ENCODE peak calls at places on chromosomes 5 and 9, in ten cellular contexts. One of them, this sample, is unnamed.

GRCh38 chr5:52811067-52811749 is 23.5 kb downstream of the ITGA1 start:
- DNase-seq in BE2C: no peak
- DNase-seq in left ventricle myocardium inferior: no peak
- DNase-seq in CD8-positive, alpha-beta T cell: no peak
- DNase-seq in tibial artery: peak; percentile 73
- DNase-seq in body of pancreas: no peak
- DNase-seq in lower leg skin: no peak
- DNase-seq in cardiac fibroblast: peak; percentile 51
- DNase-seq in GM12865: no peak
- DNase-seq in fibroblast of lung: peak; percentile 45
- DNase-seq in this sample: peak; percentile 71

GRCh38 chr5:147397616-147398015 is 112.3 kb downstream of the DPYSL3 start:
- DNase-seq in BE2C: no peak
- DNase-seq in left ventricle myocardium inferior: no peak
- DNase-seq in CD8-positive, alpha-beta T cell: no peak
- DNase-seq in tibial artery: no peak
- DNase-seq in body of pancreas: no peak
- DNase-seq in lower leg skin: no peak
- DNase-seq in cardiac fibroblast: no peak
- DNase-seq in GM12865: no peak
- DNase-seq in fibroblast of lung: no peak
- DNase-seq in this sample: no peak

GRCh38 chr5:56494300-56494704 is 261.2 kb upstream of the ANKRD55 start:
- DNase-seq in BE2C: no peak
- DNase-seq in left ventricle myocardium inferior: no peak
- DNase-seq in CD8-positive, alpha-beta T cell: no peak
- DNase-seq in tibial artery: no peak
- DNase-seq in body of pancreas: no peak
- DNase-seq in lower leg skin: no peak
- DNase-seq in cardiac fibroblast: peak; percentile 60
- DNase-seq in GM12865: no peak
- DNase-seq in fibroblast of lung: no peak
- DNase-seq in this sample: peak; percentile 61

GRCh38 chr5:24110019-24110615 is 534.7 kb downstream of the CDH10 start:
- DNase-seq in BE2C: no peak
- DNase-seq in left ventricle myocardium inferior: no peak
- DNase-seq in CD8-positive, alpha-beta T cell: no peak
- DNase-seq in tibial artery: no peak
- DNase-seq in body of pancreas: no peak
- DNase-seq in lower leg skin: no peak
- DNase-seq in cardiac fibroblast: peak; percentile 8
- DNase-seq in GM12865: no peak
- DNase-seq in fibroblast of lung: peak; percentile 3
- DNase-seq in this sample: no peak

GRCh38 chr9:33162721-33163311 is 4.3 kb downstream of the B4GALT1 start:
- DNase-seq in BE2C: no peak
- DNase-seq in left ventricle myocardium inferior: peak; percentile 55
- DNase-seq in CD8-positive, alpha-beta T cell: no peak
- DNase-seq in tibial artery: peak; percentile 87
- DNase-seq in body of pancreas: peak; percentile 53
- DNase-seq in lower leg skin: peak; percentile 94
- DNase-seq in cardiac fibroblast: peak; percentile 93
- DNase-seq in GM12865: no peak
- DNase-seq in fibroblast of lung: peak; percentile 62
- DNase-seq in this sample: peak; percentile 92

GRCh38 chr9:95077053-95077765 is 240.3 kb downstream of the FANCC start:
- DNase-seq in BE2C: no peak
- DNase-seq in left ventricle myocardium inferior: no peak
- DNase-seq in CD8-positive, alpha-beta T cell: no peak
- DNase-seq in tibial artery: peak; percentile 74
- DNase-seq in body of pancreas: no peak
- DNase-seq in lower leg skin: no peak
- DNase-seq in cardiac fibroblast: no peak
- DNase-seq in GM12865: no peak
- DNase-seq in fibroblast of lung: no peak
- DNase-seq in this sample: no peak

GRCh38 chr5:147508711-147509040 is 1.2 kb downstream of the DPYSL3 start:
- DNase-seq in BE2C: no peak
- DNase-seq in left ventricle myocardium inferior: no peak
- DNase-seq in CD8-positive, alpha-beta T cell: no peak
- DNase-seq in tibial artery: no peak
- DNase-seq in body of pancreas: no peak
- DNase-seq in lower leg skin: no peak
- DNase-seq in cardiac fibroblast: no peak
- DNase-seq in GM12865: no peak
- DNase-seq in fibroblast of lung: no peak
- DNase-seq in this sample: peak; percentile 35

GRCh38 chr5:180613188-180613587 is 21.9 kb upstream of the SCGB3A1 start:
- DNase-seq in BE2C: no peak
- DNase-seq in left ventricle myocardium inferior: no peak
- DNase-seq in CD8-positive, alpha-beta T cell: no peak
- DNase-seq in tibial artery: no peak
- DNase-seq in body of pancreas: no peak
- DNase-seq in lower leg skin: no peak
- DNase-seq in cardiac fibroblast: no peak
- DNase-seq in GM12865: no peak
- DNase-seq in fibroblast of lung: no peak
- DNase-seq in this sample: no peak

GRCh38 chr9:4293293-4293931 is 6.5 kb downstream of the GLIS3 start:
- DNase-seq in BE2C: no peak
- DNase-seq in left ventricle myocardium inferior: no peak
- DNase-seq in CD8-positive, alpha-beta T cell: no peak
- DNase-seq in tibial artery: no peak
- DNase-seq in body of pancreas: no peak
- DNase-seq in lower leg skin: no peak
- DNase-seq in cardiac fibroblast: peak; percentile 90
- DNase-seq in GM12865: no peak
- DNase-seq in fibroblast of lung: peak; percentile 99
- DNase-seq in this sample: peak; percentile 96

GRCh38 chr9:4292781-4293180 is 7.1 kb downstream of the GLIS3 start:
- DNase-seq in BE2C: no peak
- DNase-seq in left ventricle myocardium inferior: no peak
- DNase-seq in CD8-positive, alpha-beta T cell: no peak
- DNase-seq in tibial artery: no peak
- DNase-seq in body of pancreas: no peak
- DNase-seq in lower leg skin: no peak
- DNase-seq in cardiac fibroblast: no peak
- DNase-seq in GM12865: no peak
- DNase-seq in fibroblast of lung: peak; percentile 81
- DNase-seq in this sample: no peak

GRCh38 chr9:4287886-4288588 is 11.8 kb downstream of the GLIS3 start:
- DNase-seq in BE2C: no peak
- DNase-seq in left ventricle myocardium inferior: no peak
- DNase-seq in CD8-positive, alpha-beta T cell: no peak
- DNase-seq in tibial artery: no peak
- DNase-seq in body of pancreas: no peak
- DNase-seq in lower leg skin: no peak
- DNase-seq in cardiac fibroblast: no peak
- DNase-seq in GM12865: no peak
- DNase-seq in fibroblast of lung: peak; percentile 14
- DNase-seq in this sample: no peak

GRCh38 chr9:4289411-4290380 is 10.2 kb downstream of the GLIS3 start:
- DNase-seq in BE2C: no peak
- DNase-seq in left ventricle myocardium inferior: no peak
- DNase-seq in CD8-positive, alpha-beta T cell: no peak
- DNase-seq in tibial artery: no peak
- DNase-seq in body of pancreas: no peak
- DNase-seq in lower leg skin: no peak
- DNase-seq in cardiac fibroblast: no peak
- DNase-seq in GM12865: no peak
- DNase-seq in fibroblast of lung: peak; percentile 58
- DNase-seq in this sample: no peak

GRCh38 chr9:4290427-4290837 is 9.4 kb downstream of the GLIS3 start:
- DNase-seq in BE2C: no peak
- DNase-seq in left ventricle myocardium inferior: no peak
- DNase-seq in CD8-positive, alpha-beta T cell: no peak
- DNase-seq in tibial artery: no peak
- DNase-seq in body of pancreas: no peak
- DNase-seq in lower leg skin: no peak
- DNase-seq in cardiac fibroblast: no peak
- DNase-seq in GM12865: no peak
- DNase-seq in fibroblast of lung: no peak
- DNase-seq in this sample: no peak
- H3K4me3 ChIP-seq in BE2C: no peak overlapping the region
- H3K4me3 ChIP-seq in left ventricle myocardium inferior: no peak overlapping the region
- H3K4me3 ChIP-seq in CD8-positive, alpha-beta T cell: no peak overlapping the region
- H3K4me3 ChIP-seq in tibial artery: no peak overlapping the region
- H3K4me3 ChIP-seq in body of pancreas: no peak overlapping the region
- H3K4me3 ChIP-seq in lower leg skin: no peak overlapping the region
- H3K4me3 ChIP-seq in cardiac fibroblast: no peak overlapping the region
- H3K4me3 ChIP-seq in GM12865: no peak overlapping the region
- H3K4me3 ChIP-seq in fibroblast of lung: no peak overlapping the region
- H3K4me3 ChIP-seq in this sample: no peak overlapping the region

GRCh38 chr9:136229096-136230065 is 16.2 kb downstream of the QSOX2 start:
- DNase-seq in BE2C: no peak
- DNase-seq in left ventricle myocardium inferior: no peak
- DNase-seq in CD8-positive, alpha-beta T cell: no peak
- DNase-seq in tibial artery: no peak
- DNase-seq in body of pancreas: no peak
- DNase-seq in lower leg skin: no peak
- DNase-seq in cardiac fibroblast: no peak
- DNase-seq in GM12865: no peak
- DNase-seq in fibroblast of lung: peak; percentile 50
- DNase-seq in this sample: no peak
- H3K4me3 ChIP-seq in BE2C: no peak overlapping the region
- H3K4me3 ChIP-seq in left ventricle myocardium inferior: no peak overlapping the region
- H3K4me3 ChIP-seq in CD8-positive, alpha-beta T cell: no peak overlapping the region
- H3K4me3 ChIP-seq in tibial artery: no peak overlapping the region
- H3K4me3 ChIP-seq in body of pancreas: no peak overlapping the region
- H3K4me3 ChIP-seq in lower leg skin: no peak overlapping the region
- H3K4me3 ChIP-seq in cardiac fibroblast: no peak overlapping the region
- H3K4me3 ChIP-seq in GM12865: no peak overlapping the region
- H3K4me3 ChIP-seq in fibroblast of lung: no peak overlapping the region
- H3K4me3 ChIP-seq in this sample: no peak overlapping the region

GRCh38 chr9:134325813-134326753 is at the start of gene RXRA:
- DNase-seq in BE2C: peak; percentile 88
- DNase-seq in left ventricle myocardium inferior: peak; percentile 89
- DNase-seq in CD8-positive, alpha-beta T cell: peak; percentile 62
- DNase-seq in tibial artery: peak; percentile 93
- DNase-seq in body of pancreas: peak; percentile 86
- DNase-seq in lower leg skin: peak; percentile 95
- DNase-seq in cardiac fibroblast: peak; percentile 94
- DNase-seq in GM12865: peak; percentile 45
- DNase-seq in fibroblast of lung: peak; percentile 88
- DNase-seq in this sample: peak; percentile 88

GRCh38 chr9:134323741-134324358 is 2.4 kb upstream of the RXRA start:
- DNase-seq in BE2C: no peak
- DNase-seq in left ventricle myocardium inferior: peak; percentile 31
- DNase-seq in CD8-positive, alpha-beta T cell: no peak
- DNase-seq in tibial artery: peak; percentile 95
- DNase-seq in body of pancreas: peak; percentile 51
- DNase-seq in lower leg skin: no peak
- DNase-seq in cardiac fibroblast: no peak
- DNase-seq in GM12865: no peak
- DNase-seq in fibroblast of lung: peak; percentile 75
- DNase-seq in this sample: peak; percentile 21

GRCh38 chr9:134322781-134323241 is 3.4 kb upstream of the RXRA start:
- DNase-seq in BE2C: no peak
- DNase-seq in left ventricle myocardium inferior: peak; percentile 6
- DNase-seq in CD8-positive, alpha-beta T cell: no peak
- DNase-seq in tibial artery: peak; percentile 61
- DNase-seq in body of pancreas: peak; percentile 9
- DNase-seq in lower leg skin: no peak
- DNase-seq in cardiac fibroblast: no peak
- DNase-seq in GM12865: no peak
- DNase-seq in fibroblast of lung: no peak
- DNase-seq in this sample: no peak

GRCh38 chr9:134325096-134325812 is 1.0 kb upstream of the RXRA start:
- DNase-seq in BE2C: no peak
- DNase-seq in left ventricle myocardium inferior: peak; percentile 61
- DNase-seq in CD8-positive, alpha-beta T cell: no peak
- DNase-seq in tibial artery: peak; percentile 85
- DNase-seq in body of pancreas: peak; percentile 62
- DNase-seq in lower leg skin: no peak
- DNase-seq in cardiac fibroblast: peak; percentile 56
- DNase-seq in GM12865: no peak
- DNase-seq in fibroblast of lung: peak; percentile 55
- DNase-seq in this sample: peak; percentile 58

DNA sequence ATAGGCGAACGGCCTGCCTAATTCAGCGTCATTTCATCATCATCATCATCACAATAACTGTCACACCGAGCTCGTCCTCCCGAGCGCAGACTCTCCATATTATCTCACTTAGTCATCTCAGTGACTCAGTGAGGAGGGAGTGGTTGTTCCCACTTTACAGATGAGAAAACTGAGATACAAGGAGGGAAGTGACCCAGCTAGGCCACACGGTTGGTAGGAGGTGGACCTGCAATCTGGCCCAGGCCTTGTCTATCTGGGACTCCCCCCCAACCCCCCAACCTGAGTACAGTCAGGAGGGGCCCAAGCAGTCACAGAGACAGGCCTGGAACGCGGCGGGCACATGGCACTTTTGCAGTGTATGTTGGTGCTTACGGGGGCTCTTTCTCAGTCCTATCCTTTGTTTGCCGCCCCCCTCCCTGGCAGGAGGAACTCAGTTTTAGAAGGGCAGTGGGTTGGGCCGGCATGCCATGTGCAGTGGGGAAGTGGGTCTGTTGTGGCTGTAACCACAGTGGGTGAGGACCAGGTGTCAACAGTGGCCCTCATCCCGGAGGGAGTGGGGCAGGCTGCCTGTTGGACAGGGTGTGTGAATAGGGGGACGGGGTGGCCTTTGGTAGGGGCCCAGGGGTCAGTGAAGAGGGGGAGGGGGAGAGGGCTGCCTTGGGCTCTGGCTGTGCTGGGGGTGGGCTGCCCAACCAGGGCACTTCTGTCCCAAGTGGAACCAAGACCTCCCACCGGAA is 1.7 kb upstream of the RXRA start:
- DNase-seq in BE2C: no peak
- DNase-seq in left ventricle myocardium inferior: peak; percentile 21
- DNase-seq in CD8-positive, alpha-beta T cell: no peak
- DNase-seq in tibial artery: peak; percentile 66
- DNase-seq in body of pancreas: no peak
- DNase-seq in lower leg skin: no peak
- DNase-seq in cardiac fibroblast: no peak
- DNase-seq in GM12865: no peak
- DNase-seq in fibroblast of lung: peak; percentile 54
- DNase-seq in this sample: peak; percentile 17
- H3K4me3 ChIP-seq in BE2C: no peak overlapping the region
- H3K4me3 ChIP-seq in left ventricle myocardium inferior: peak overlapping the region; percentile 74
- H3K4me3 ChIP-seq in CD8-positive, alpha-beta T cell: no peak overlapping the region
- H3K4me3 ChIP-seq in tibial artery: peak overlapping the region; percentile 77
- H3K4me3 ChIP-seq in body of pancreas: no peak overlapping the region
- H3K4me3 ChIP-seq in lower leg skin: no peak overlapping the region
- H3K4me3 ChIP-seq in cardiac fibroblast: peak overlapping the region; percentile 70
- H3K4me3 ChIP-seq in GM12865: no peak overlapping the region
- H3K4me3 ChIP-seq in fibroblast of lung: peak overlapping the region; percentile 80
- H3K4me3 ChIP-seq in this sample: peak overlapping the region; percentile 78

GRCh38 chr9:84146893-84147705 is 166.5 kb downstream of the RMI1 start:
- DNase-seq in BE2C: no peak
- DNase-seq in left ventricle myocardium inferior: no peak
- DNase-seq in CD8-positive, alpha-beta T cell: no peak
- DNase-seq in tibial artery: no peak
- DNase-seq in body of pancreas: no peak
- DNase-seq in lower leg skin: no peak
- DNase-seq in cardiac fibroblast: peak; percentile 28
- DNase-seq in GM12865: no peak
- DNase-seq in fibroblast of lung: no peak
- DNase-seq in this sample: peak; percentile 24

GRCh38 chr9:84154320-84154719 is 173.7 kb downstream of the RMI1 start:
- DNase-seq in BE2C: no peak
- DNase-seq in left ventricle myocardium inferior: no peak
- DNase-seq in CD8-positive, alpha-beta T cell: no peak
- DNase-seq in tibial artery: no peak
- DNase-seq in body of pancreas: no peak
- DNase-seq in lower leg skin: no peak
- DNase-seq in cardiac fibroblast: peak; percentile 64
- DNase-seq in GM12865: no peak
- DNase-seq in fibroblast of lung: peak; percentile 61
- DNase-seq in this sample: peak; percentile 21

GRCh38 chr9:84153885-84154284 is 173.3 kb downstream of the RMI1 start:
- DNase-seq in BE2C: no peak
- DNase-seq in left ventricle myocardium inferior: no peak
- DNase-seq in CD8-positive, alpha-beta T cell: no peak
- DNase-seq in tibial artery: no peak
- DNase-seq in body of pancreas: no peak
- DNase-seq in lower leg skin: no peak
- DNase-seq in cardiac fibroblast: peak; percentile 32
- DNase-seq in GM12865: no peak
- DNase-seq in fibroblast of lung: peak; percentile 84
- DNase-seq in this sample: peak; percentile 11

GRCh38 chr9:84152204-84152603 is 171.6 kb downstream of the RMI1 start:
- DNase-seq in BE2C: no peak
- DNase-seq in left ventricle myocardium inferior: no peak
- DNase-seq in CD8-positive, alpha-beta T cell: no peak
- DNase-seq in tibial artery: no peak
- DNase-seq in body of pancreas: no peak
- DNase-seq in lower leg skin: no peak
- DNase-seq in cardiac fibroblast: peak; percentile 49
- DNase-seq in GM12865: no peak
- DNase-seq in fibroblast of lung: no peak
- DNase-seq in this sample: no peak

DNA sequence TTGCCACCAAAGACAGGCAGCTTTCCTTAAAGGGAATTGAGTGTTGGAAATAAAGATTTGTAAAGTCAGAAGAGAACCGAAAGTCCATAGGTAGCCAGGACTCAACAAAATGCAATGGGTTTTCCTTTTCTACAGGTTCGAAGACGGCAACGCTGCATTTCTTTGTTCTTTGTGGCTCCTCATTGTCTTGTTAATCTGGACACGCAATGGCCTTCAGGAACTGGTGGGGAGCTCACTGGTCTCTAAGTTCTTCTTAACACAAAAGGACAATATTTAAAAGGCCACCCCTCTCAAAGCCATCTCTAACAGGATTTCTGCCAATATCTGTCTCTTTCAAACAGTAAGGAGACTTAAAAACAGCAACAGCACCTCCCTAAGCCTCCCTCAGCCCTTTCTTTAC is 170.6 kb downstream of the RMI1 start:
- DNase-seq in BE2C: no peak
- DNase-seq in left ventricle myocardium inferior: no peak
- DNase-seq in CD8-positive, alpha-beta T cell: no peak
- DNase-seq in tibial artery: no peak
- DNase-seq in body of pancreas: no peak
- DNase-seq in lower leg skin: no peak
- DNase-seq in cardiac fibroblast: no peak
- DNase-seq in GM12865: no peak
- DNase-seq in fibroblast of lung: no peak
- DNase-seq in this sample: no peak
- H3K4me3 ChIP-seq in BE2C: no peak overlapping the region
- H3K4me3 ChIP-seq in left ventricle myocardium inferior: no peak overlapping the region
- H3K4me3 ChIP-seq in CD8-positive, alpha-beta T cell: no peak overlapping the region
- H3K4me3 ChIP-seq in tibial artery: no peak overlapping the region
- H3K4me3 ChIP-seq in body of pancreas: no peak overlapping the region
- H3K4me3 ChIP-seq in lower leg skin: no peak overlapping the region
- H3K4me3 ChIP-seq in cardiac fibroblast: no peak overlapping the region
- H3K4me3 ChIP-seq in GM12865: no peak overlapping the region
- H3K4me3 ChIP-seq in fibroblast of lung: no peak overlapping the region
- H3K4me3 ChIP-seq in this sample: no peak overlapping the region